ENCODE peak calls at places on chromosome 22, in four cellular contexts. One of them, this sample, is unnamed.

GRCh38 chr22:17117890-17118289 is 3.3 kb downstream of the TMEM121B start:
- DNase-seq in K562: no peak
- DNase-seq in GM12878: peak; percentile 4
- DNase-seq in HepG2: no peak
- DNase-seq in this sample: no peak

GRCh38 chr22:50665738-50666137 is 6.9 kb upstream of the SHANK3 start:
- DNase-seq in K562: no peak
- DNase-seq in GM12878: no peak
- DNase-seq in HepG2: no peak
- DNase-seq in this sample: no peak

GRCh38 chr22:39077513-39077840 is 402 bp downstream of the APOBEC3G start:
- DNase-seq in K562: peak; percentile 17
- DNase-seq in GM12878: no peak
- DNase-seq in HepG2: no peak
- DNase-seq in this sample: no peak

GRCh38 chr22:44305888-44306287 is 6.9 kb downstream of the SHISAL1 start:
- DNase-seq in K562: no peak
- DNase-seq in GM12878: no peak
- DNase-seq in HepG2: no peak
- DNase-seq in this sample: no peak

GRCh38 chr22:50671641-50672040 is 982 bp upstream of the SHANK3 start:
- DNase-seq in GM12878: no peak
- DNase-seq in K562: no peak
- DNase-seq in HepG2: no peak
- DNase-seq in this sample: no peak

GRCh38 chr22:48104786-48105185 is 1342.3 kb downstream of the TBC1D22A start:
- DNase-seq in K562: no peak
- DNase-seq in GM12878: no peak
- DNase-seq in HepG2: no peak
- DNase-seq in this sample: no peak

GRCh38 chr22:40806711-40807110 is 12.4 kb downstream of the SLC25A17 start:
- DNase-seq in GM12878: no peak
- DNase-seq in K562: no peak
- DNase-seq in HepG2: no peak
- DNase-seq in this sample: no peak

GRCh38 chr22:18121436-18122253 is 11.0 kb downstream of the TUBA8 start:
- DNase-seq in GM12878: no peak
- DNase-seq in K562: no peak
- DNase-seq in HepG2: peak; percentile 43
- DNase-seq in this sample: no peak

GRCh38 chr22:39959640-39960447 is at the start of gene TMA7B:
- DNase-seq in HepG2: no peak
- DNase-seq in K562: peak; percentile 68
- DNase-seq in GM12878: no peak
- DNase-seq in this sample: peak; percentile 15

GRCh38 chr22:17903564-17904295 is 120.6 kb downstream of the MICAL3 start:
- DNase-seq in GM12878: no peak
- DNase-seq in HepG2: no peak
- DNase-seq in K562: no peak
- DNase-seq in this sample: no peak

GRCh38 chr22:47164514-47165337 is 402.3 kb downstream of the TBC1D22A start:
- DNase-seq in HepG2: peak; percentile 71
- DNase-seq in GM12878: no peak
- DNase-seq in K562: no peak
- DNase-seq in this sample: no peak

GRCh38 chr22:35376728-35377472 is 4.0 kb upstream of the HMOX1 start:
- DNase-seq in HepG2: peak; percentile 92
- DNase-seq in GM12878: peak; percentile 87
- DNase-seq in K562: peak; percentile 95
- DNase-seq in this sample: peak; percentile 75

DNA sequence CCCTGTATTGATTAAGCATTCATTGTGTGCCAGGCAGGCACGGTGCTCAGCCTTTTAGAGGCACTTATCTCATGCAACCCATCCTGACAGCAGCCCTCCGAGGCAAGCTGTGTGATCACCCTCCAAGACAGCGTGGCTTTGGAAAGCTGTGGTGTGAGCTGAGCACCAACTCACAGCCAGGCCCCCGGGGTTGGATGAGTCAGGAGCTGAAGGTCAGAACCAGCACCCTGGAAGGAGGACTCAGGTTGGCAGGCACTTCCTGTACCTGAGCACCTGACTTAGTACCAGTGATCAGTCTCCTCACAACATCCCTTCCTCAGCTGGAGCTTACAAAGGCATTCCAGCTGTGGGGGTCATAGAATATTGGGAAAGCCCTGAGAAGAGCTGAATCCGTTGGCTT is 9.0 kb downstream of the PATZ1 start:
- DNase-seq in HepG2: no peak
- DNase-seq in GM12878: no peak
- DNase-seq in K562: no peak
- DNase-seq in this sample: no peak
- TF ChIP-seq ESRRA in HepG2: no peak
- TF ChIP-seq ESRRA in GM12878: no peak
- TF ChIP-seq ESRRA in K562: no peak
- TF ChIP-seq ESRRA in this sample: no peak

DNA sequence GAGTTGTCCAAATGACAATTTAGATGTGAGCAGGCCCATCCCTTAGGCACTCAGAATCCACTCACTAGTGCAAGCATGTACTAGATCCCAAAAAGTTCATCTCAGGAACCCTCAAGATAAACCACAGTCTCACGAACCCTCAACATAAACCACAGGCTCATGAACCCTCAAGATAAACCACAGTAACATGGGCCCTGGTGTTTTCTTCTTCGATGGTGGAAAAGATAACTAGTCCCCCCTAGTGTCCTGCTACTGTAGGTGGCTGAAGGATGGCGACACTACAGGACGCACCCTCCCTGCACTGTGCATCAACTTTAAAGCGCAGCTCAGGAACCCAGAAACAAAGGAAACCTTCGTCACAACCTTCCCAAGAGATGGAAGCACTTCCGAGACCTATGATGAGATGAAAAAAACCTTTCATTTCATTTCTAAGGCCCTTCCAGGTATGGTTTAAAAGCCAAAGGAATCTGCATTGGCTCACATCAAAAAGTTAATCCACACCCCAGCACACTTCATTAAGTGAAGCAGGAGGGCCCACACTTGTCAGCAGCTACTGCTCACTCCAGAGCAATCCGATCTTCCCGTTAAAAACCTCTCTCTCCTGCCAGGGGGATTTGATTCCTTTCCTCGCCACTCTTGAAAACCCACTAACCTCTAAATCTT is 2.4 kb downstream of the LARGE1 start:
- DNase-seq in K562: no peak
- DNase-seq in HepG2: peak; percentile 36
- DNase-seq in GM12878: peak; percentile 37
- DNase-seq in this sample: peak; percentile 26
- TF ChIP-seq MAX in K562: no peak
- TF ChIP-seq MAX in HepG2: no peak
- TF ChIP-seq MAX in GM12878: no peak
- TF ChIP-seq MAX in this sample: no peak

DNA sequence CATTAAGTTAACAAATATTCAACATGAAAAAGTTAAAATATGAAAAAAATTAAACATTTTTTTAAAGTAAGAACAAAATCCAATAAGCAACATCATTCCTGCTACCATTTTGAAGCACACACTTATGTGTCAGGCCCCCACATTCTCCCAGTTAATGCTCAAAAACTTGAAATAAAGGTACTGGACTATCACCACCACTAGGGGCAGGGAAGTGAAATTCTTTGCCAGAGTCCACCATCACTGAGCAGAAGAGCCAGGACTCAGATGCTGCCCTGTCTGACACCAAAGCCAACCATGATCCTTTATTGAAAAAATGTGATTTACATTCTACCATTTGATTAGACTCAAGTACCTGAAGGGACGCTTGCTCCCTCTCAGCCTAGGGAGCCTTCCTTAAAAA is 39.1 kb downstream of the PITPNB start:
- DNase-seq in K562: peak; percentile 35
- DNase-seq in GM12878: no peak
- DNase-seq in HepG2: peak; percentile 56
- DNase-seq in this sample: peak; percentile 47
- TF ChIP-seq HDAC2 in K562: no peak
- TF ChIP-seq HDAC2 in GM12878: no peak
- TF ChIP-seq HDAC2 in HepG2: no peak
- TF ChIP-seq HDAC2 in this sample: no peak

DNA sequence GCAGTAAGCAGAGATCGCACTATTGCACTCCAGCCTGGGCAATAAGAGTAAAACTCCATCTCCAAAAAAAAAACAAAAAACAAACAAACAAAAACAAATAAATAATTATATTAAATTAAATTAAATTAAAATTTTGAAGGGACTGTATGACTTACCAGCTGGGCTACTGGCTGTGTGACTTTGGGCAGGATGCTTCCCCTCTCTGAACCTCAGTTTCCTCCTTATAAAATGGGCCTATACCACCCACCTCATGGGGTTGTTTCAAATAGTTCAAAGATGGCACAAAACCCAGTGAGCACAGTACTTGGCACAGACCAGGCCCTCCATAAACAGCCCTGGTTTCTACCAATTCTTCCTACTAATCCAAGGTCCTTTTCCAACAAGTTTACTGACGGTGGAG is 34.9 kb downstream of the ASCC2 start:
- DNase-seq in K562: no peak
- DNase-seq in GM12878: no peak
- DNase-seq in HepG2: no peak
- DNase-seq in this sample: no peak
- TF ChIP-seq ESRRA in K562: no peak
- TF ChIP-seq ESRRA in GM12878: no peak
- TF ChIP-seq ESRRA in HepG2: no peak
- TF ChIP-seq ESRRA in this sample: no peak

DNA sequence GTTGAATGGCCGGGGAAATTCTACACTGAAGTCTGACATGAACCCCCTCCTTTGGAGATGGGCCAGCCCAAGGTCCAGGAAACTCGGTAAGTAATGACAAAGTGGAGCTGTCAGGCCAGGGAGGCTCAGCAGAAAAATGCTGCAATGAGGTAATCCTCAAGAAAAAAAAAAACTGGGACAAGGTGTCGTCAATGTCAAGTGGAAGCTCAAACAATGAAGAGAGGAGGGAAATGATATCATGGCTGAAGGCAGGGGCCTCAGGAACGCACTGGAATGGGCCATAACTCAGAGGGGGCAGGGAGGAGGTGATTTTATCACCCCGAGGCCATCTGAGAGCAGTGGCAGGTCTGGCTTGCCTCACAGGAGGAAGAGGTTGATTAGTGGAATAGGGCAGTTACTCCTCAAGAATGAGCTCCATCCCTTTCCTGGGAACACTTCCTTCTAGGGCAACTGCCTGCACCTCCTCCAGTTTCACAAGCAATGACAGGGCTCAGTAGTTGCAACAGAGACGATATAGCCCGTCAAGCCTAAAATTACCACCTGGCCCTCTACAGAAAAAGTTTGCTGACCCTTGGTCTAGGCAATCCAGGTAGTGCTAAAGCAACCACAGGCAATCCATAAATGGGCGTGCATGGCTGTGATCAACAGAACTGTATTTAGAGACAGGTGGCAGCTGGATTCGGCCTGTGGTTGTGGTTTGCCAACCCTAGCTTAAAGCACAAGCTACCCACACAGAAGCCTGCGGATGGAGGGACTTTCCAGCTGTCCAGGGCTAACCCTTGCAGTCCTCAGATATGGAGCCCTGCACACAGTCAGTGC is 65.2 kb downstream of the FBXO7 start:
- DNase-seq in HepG2: no peak
- DNase-seq in K562: peak; percentile 56
- DNase-seq in GM12878: peak; percentile 28
- DNase-seq in this sample: peak; percentile 16
- TF ChIP-seq MAX in HepG2: no peak
- TF ChIP-seq MAX in K562: no peak
- TF ChIP-seq MAX in GM12878: no peak
- TF ChIP-seq MAX in this sample: no peak

GRCh38 chr22:20536590-20537324 is 29.3 kb downstream of the MED15 start:
- DNase-seq in GM12878: no peak
- DNase-seq in K562: no peak
- DNase-seq in HepG2: no peak
- DNase-seq in this sample: no peak
- TF ChIP-seq HDAC2 in GM12878: no peak
- TF ChIP-seq HDAC2 in K562: no peak
- TF ChIP-seq HDAC2 in HepG2: no peak
- TF ChIP-seq HDAC2 in this sample: no peak